ENCODE peak calls at places on chromosome 5, in eight cellular contexts. R is aorta; W is bronchial epithelial cell; D is A549; Y is GM12865; A is skeletal muscle cell; M is activated T-helper 1 cell treated with anti-CD3 and anti-CD28 coated beads, Interleukin-12 subunit alpha, Interleukin-12 subunit beta, Interleukin-2, Interleukin-4 antibody, amounts not matched to agents 30 ng/mL and 10 ng/mL and 1 ng/mL, durations not matched to agents 14 hours and 24 hours and 36 hours; G is ACHN. J is an unnamed sample.

GRCh38 chr5:179827684-179828083 is 7.0 kb downstream of the SQSTM1 start:
- DNase-seq in R (peak), W (peak), D (peak), Y (no peak), A (peak), M (no peak), G (no peak), J (no peak)

GRCh38 chr5:13566903-13567339 is 377.6 kb downstream of the DNAH5 start:
- DNase-seq in R (no peak), W (peak), D (peak), Y (no peak), A (peak), M (no peak), G (peak), J (peak)

GRCh38 chr5:142561486-142562097 is 124.3 kb downstream of the FGF1 start:
- DNase-seq in R (no peak), W (no peak), D (no peak), Y (no peak), A (no peak), M (no peak), G (no peak), J (no peak)

GRCh38 chr5:24407486-24407885 is 237.3 kb downstream of the CDH10 start:
- DNase-seq in R (no peak), W (no peak), D (no peak), Y (no peak), A (no peak), M (no peak), G (no peak), J (no peak)

GRCh38 chr5:102807878-102808502 is 52.9 kb downstream of the PAM start:
- DNase-seq in R (no peak), W (no peak), D (no peak), Y (no peak), A (peak), M (no peak), G (peak), J (no peak)

GRCh38 chr5:132756542-132756941 is 9.3 kb downstream of the CCNI2 start:
- DNase-seq in R (no peak), W (no peak), D (no peak), Y (no peak), A (no peak), M (no peak), G (no peak), J (no peak)

GRCh38 chr5:137129906-137130680 is 369.0 kb downstream of the SPOCK1 start:
- DNase-seq in R (no peak), W (no peak), D (no peak), Y (no peak), A (no peak), M (no peak), G (peak), J (no peak)

GRCh38 chr5:115379622-115380344 is 83.3 kb upstream of the CCDC112 start:
- DNase-seq in R (no peak), W (peak), D (no peak), Y (peak), A (no peak), M (no peak), G (no peak), J (no peak)

GRCh38 chr5:117414926-117415325 is 840.3 kb upstream of the SEMA6A start:
- DNase-seq in R (no peak), W (peak), D (no peak), Y (no peak), A (no peak), M (no peak), G (no peak), J (no peak)

GRCh38 chr5:174119386-174119785 is 73.9 kb downstream of the NSG2 start:
- DNase-seq in R (no peak), W (no peak), D (no peak), Y (no peak), A (no peak), M (no peak), G (no peak), J (no peak)

GRCh38 chr5:150321784-150322183 is 19.1 kb upstream of the ARSI start:
- DNase-seq in R (no peak), W (peak), D (no peak), Y (no peak), A (no peak), M (no peak), G (no peak), J (no peak)

GRCh38 chr5:176418251-176418650 is 1.9 kb upstream of the CLTB start:
- DNase-seq in R (no peak), W (peak), D (no peak), Y (no peak), A (no peak), M (no peak), G (no peak), J (no peak)

GRCh38 chr5:21219255-21219654 is 1231.3 kb upstream of the CDH18 start:
- DNase-seq in R (no peak), W (peak), D (no peak), Y (no peak), A (peak), M (no peak), G (no peak), J (no peak)

GRCh38 chr5:143279698-143280097 is 123.8 kb downstream of the NR3C1 start:
- DNase-seq in R (no peak), W (peak), D (peak), Y (no peak), A (no peak), M (no peak), G (no peak), J (no peak)

GRCh38 chr5:167916706-167917105 is 374.7 kb upstream of the WWC1 start:
- DNase-seq in R (peak), W (no peak), D (no peak), Y (no peak), A (no peak), M (no peak), G (no peak), J (no peak)

GRCh38 chr5:14534773-14535172 is 46.8 kb upstream of the OTULINL start:
- DNase-seq in R (no peak), W (no peak), D (no peak), Y (no peak), A (no peak), M (no peak), G (no peak), J (no peak)

GRCh38 chr5:18244309-18244708 is 610.0 kb downstream of the TAF11L14 start:
- DNase-seq in R (no peak), W (peak), D (no peak), Y (no peak), A (no peak), M (no peak), G (no peak), J (no peak)

GRCh38 chr5:39863926-39864572 is 439.3 kb upstream of the DAB2 start:
- DNase-seq in R (no peak), W (peak), D (no peak), Y (no peak), A (no peak), M (no peak), G (no peak), J (no peak)

GRCh38 chr5:68178579-68178978 is 37.0 kb upstream of the PIK3R1 start:
- DNase-seq in R (no peak), W (peak), D (peak), Y (no peak), A (no peak), M (no peak), G (no peak), J (no peak)

GRCh38 chr5:153767221-153768218 is 271.2 kb downstream of the FAM114A2 start:
- DNase-seq in R (no peak), W (no peak), D (no peak), Y (no peak), A (no peak), M (no peak), G (no peak), J (no peak)

GRCh38 chr5:106873558-106873957 is 797.2 kb downstream of the EFNA5 start:
- DNase-seq in R (no peak), W (peak), D (no peak), Y (no peak), A (no peak), M (no peak), G (no peak), J (no peak)

GRCh38 chr5:171495122-171495700 is 75.8 kb downstream of the FGF18 start:
- DNase-seq in R (no peak), W (no peak), D (no peak), Y (no peak), A (no peak), M (no peak), G (no peak), J (no peak)

GRCh38 chr5:32193591-32193990 is 19.5 kb upstream of the GOLPH3 start:
- DNase-seq in R (peak), W (peak), D (no peak), Y (no peak), A (peak), M (no peak), G (no peak), J (peak)

GRCh38 chr5:14915291-14915976 is 43.9 kb upstream of the ANKH start:
- DNase-seq in R (no peak), W (no peak), D (no peak), Y (no peak), A (no peak), M (no peak), G (no peak), J (no peak)

GRCh38 chr5:109652096-109652495 is 37.6 kb upstream of the MAN2A1 start:
- DNase-seq in R (no peak), W (no peak), D (no peak), Y (no peak), A (no peak), M (no peak), G (no peak), J (no peak)

GRCh38 chr5:91223886-91224285 is 159.2 kb downstream of the ARRDC3 start:
- DNase-seq in R (no peak), W (no peak), D (no peak), Y (no peak), A (no peak), M (no peak), G (no peak), J (no peak)

GRCh38 chr5:181205402-181205734 is 372 bp upstream of the TRIM7 start:
- DNase-seq in R (no peak), W (no peak), D (no peak), Y (no peak), A (no peak), M (no peak), G (no peak), J (no peak)

GRCh38 chr5:73748510-73749410 is 122.8 kb downstream of the ARHGEF28 start:
- DNase-seq in R (peak), W (no peak), D (no peak), Y (no peak), A (peak), M (no peak), G (no peak), J (no peak)

GRCh38 chr5:136427421-136427820 is 62.1 kb upstream of the TRPC7 start:
- DNase-seq in R (no peak), W (no peak), D (no peak), Y (no peak), A (no peak), M (no peak), G (no peak), J (no peak)

GRCh38 chr5:1232780-1233179 is 7.6 kb downstream of the SLC6A18 start:
- DNase-seq in R (no peak), W (no peak), D (no peak), Y (no peak), A (no peak), M (no peak), G (no peak), J (no peak)

GRCh38 chr5:54803381-54804025 is 181.9 kb downstream of the ESM1 start:
- DNase-seq in R (no peak), W (no peak), D (no peak), Y (no peak), A (no peak), M (no peak), G (no peak), J (no peak)

GRCh38 chr5:96726802-96727201 is 64.6 kb downstream of the CAST start:
- DNase-seq in R (no peak), W (no peak), D (no peak), Y (no peak), A (no peak), M (no peak), G (no peak), J (no peak)

GRCh38 chr5:126198509-126198908 is 224.7 kb upstream of the GRAMD2B start:
- DNase-seq in R (no peak), W (no peak), D (no peak), Y (no peak), A (no peak), M (no peak), G (no peak), J (no peak)

GRCh38 chr5:102858808-102859207 is 103.7 kb downstream of the PAM start:
- DNase-seq in R (no peak), W (peak), D (no peak), Y (no peak), A (peak), M (no peak), G (no peak), J (no peak)